ENCODE peak calls at places on chromosomes 4 and X, in eight cellular contexts. H is H1; Z is HEK293T; Y is mammary epithelial cell; W is NCI-H2081 treated with DMSO at 0.1 percent for 48 hours; J is NT2/D1; P is stimulated activated CD4-positive, alpha-beta T cell treated with anti-CD3 and anti-CD28 coated beads, Interleukin-12 subunit alpha, Interleukin-12 subunit beta, amount 100 ng/mL, for 24 hours; T is AG04449. I is an unnamed sample.

GRCh38 chr4:113547487-113548042 is 214.0 kb downstream of the CAMK2D start:
- DNase-seq in T (peak), J (peak), Y (peak), H (peak), W (peak), P (peak), Z (peak), I (peak)

GRCh38 chr4:113398441-113399143 is 349.1 kb downstream of the ANK2 start:
- DNase-seq in T (no peak), P (no peak), H (no peak), Y (peak), Z (no peak), W (no peak), J (no peak), I (no peak)

GRCh38 chr4:155796031-155796430 is 37.2 kb downstream of the GUCY1B1 start:
- DNase-seq in T (no peak), Z (peak), P (no peak), Y (no peak), H (no peak), W (no peak), J (no peak), I (peak)

GRCh38 chr4:183422962-183423653 is 21.3 kb upstream of the CDKN2AIP start:
- DNase-seq in H (no peak), W (no peak), T (peak), Y (peak), J (no peak), P (no peak), Z (no peak), I (peak)

GRCh38 chr4:136741468-136741867 is 790.8 kb downstream of the PCDH18 start:
- DNase-seq in P (no peak), Z (no peak), Y (no peak), W (no peak), J (no peak), T (no peak), H (no peak), I (peak)

GRCh38 chr4:70544279-70544870 is 26.0 kb downstream of the AMTN start:
- DNase-seq in H (no peak), P (no peak), W (no peak), Y (peak), Z (peak), J (no peak), T (peak), I (peak)

GRCh38 chr4:3295837-3296624 is 3.2 kb downstream of the RGS12 start:
- DNase-seq in Z (no peak), Y (no peak), P (no peak), W (no peak), H (no peak), J (no peak), T (no peak), I (no peak)

GRCh38 chr4:77074961-77075855 is 581 bp downstream of the CCNI start:
- DNase-seq in Z (peak), P (peak), W (no peak), T (no peak), H (peak), J (no peak), Y (peak), I (peak)

GRCh38 chr4:146179784-146180405 is 4.4 kb downstream of the LSM6 start:
- DNase-seq in W (no peak), T (no peak), Z (no peak), Y (no peak), P (no peak), J (no peak), H (no peak), I (no peak)

GRCh38 chr4:76420901-76421581 is at the start of gene CCDC158:
- DNase-seq in P (no peak), T (no peak), H (no peak), Z (no peak), J (no peak), Y (no peak), W (no peak), I (no peak)

GRCh38 chr4:149279331-149279730 is 536.3 kb downstream of the IQCM start:
- DNase-seq in J (no peak), Y (peak), H (no peak), T (no peak), W (no peak), P (no peak), Z (no peak), I (no peak)

GRCh38 chr4:73103799-73104503 is 34.4 kb upstream of the COX18 start:
- DNase-seq in P (no peak), J (no peak), T (no peak), Y (no peak), W (no peak), H (no peak), Z (no peak), I (peak)

GRCh38 chr4:137032242-137032641 is 500.1 kb downstream of the PCDH18 start:
- DNase-seq in Y (no peak), T (no peak), H (no peak), W (peak), Z (no peak), J (no peak), P (no peak), I (no peak)

GRCh38 chr4:26568446-26568994 is 15.4 kb upstream of the TBC1D19 start:
- DNase-seq in Y (peak), P (no peak), Z (no peak), H (no peak), W (no peak), T (peak), J (no peak), I (peak)

GRCh38 chr4:153159728-153160221 is 44.5 kb upstream of the TRIM2 start:
- DNase-seq in W (no peak), P (no peak), H (no peak), Z (no peak), T (peak), Y (peak), J (no peak), I (peak)

GRCh38 chr4:123418486-123418931 is 21.9 kb downstream of the SPRY1 start:
- DNase-seq in H (peak), Z (no peak), T (peak), J (peak), W (peak), P (no peak), Y (peak), I (peak)

GRCh38 chr4:174746710-174747109 is 82.3 kb downstream of the GLRA3 start:
- DNase-seq in P (no peak), Y (no peak), Z (no peak), H (no peak), W (no peak), T (no peak), J (no peak), I (no peak)

GRCh38 chrX:150032742-150033141 is 94.5 kb upstream of the EOLA2 start:
- DNase-seq in W (no peak), J (peak), Z (no peak), T (no peak), Y (peak), H (no peak), P (no peak), I (peak)

GRCh38 chr4:165631208-165631894 is 241.7 kb upstream of the TLL1 start:
- DNase-seq in P (no peak), T (no peak), W (no peak), J (no peak), Z (no peak), H (no peak), Y (peak), I (no peak)

I was measured in IMR-90.